ENCODE peak calls at places on chromosomes 16 and 17, in six cellular contexts. E is H9, U is iPS DF 6.9, A is AG04450, B is astrocyte, C is upper lobe of left lung. W is an unnamed sample.
A peak's percentile ranks its signal among the peaks of the same experiment; 100 is the strongest.

GRCh38 chr17:50904522-50905459 is 38.6 kb upstream of the TOB1 start:
- DNase-seq in E (no peak), U (no peak), A (no peak), B (no peak), C (peak; percentile 82), W (no peak)

GRCh38 chr17:44637066-44637465 is 19.2 kb upstream of the MEIOC start:
- DNase-seq in E (no peak), U (no peak), A (no peak), B (no peak), C (no peak), W (no peak)

GRCh38 chr17:21072623-21073278 is 29.9 kb upstream of the USP22 start:
- DNase-seq in E (no peak), U (no peak), A (no peak), B (no peak), C (no peak), W (no peak)

GRCh38 chr16:73232555-73233422 is 184.9 kb upstream of the ZFHX3 start:
- DNase-seq in E (peak; percentile 49), U (no peak), A (peak; percentile 97), B (peak; percentile 97), C (no peak), W (no peak)

GRCh38 chr17:62822080-62822904 is 14.2 kb upstream of the MARCHF10 start:
- DNase-seq in E (no peak), U (no peak), A (no peak), B (peak; percentile 44), C (no peak), W (no peak)

GRCh38 chr16:28876973-28877641 is 1.2 kb upstream of the ATP2A1 start:
- DNase-seq in E (no peak), U (no peak), A (no peak), B (no peak), C (no peak), W (no peak)

GRCh38 chr16:69474447-69474846 is 50.0 kb downstream of the CYB5B start:
- DNase-seq in E (no peak), U (no peak), A (no peak), B (no peak), C (no peak), W (no peak)

GRCh38 chr16:51949260-51949659 is 597.7 kb downstream of the TOX3 start:
- DNase-seq in E (no peak), U (no peak), A (no peak), B (no peak), C (no peak), W (no peak)

GRCh38 chr17:67025216-67025792 is 19.1 kb upstream of the CACNG1 start:
- DNase-seq in E (no peak), U (no peak), A (no peak), B (no peak), C (peak; percentile 65), W (no peak)

GRCh38 chr17:17900615-17901520 is 64.1 kb upstream of the SREBF1 start:
- DNase-seq in E (no peak), U (no peak), A (peak; percentile 65), B (peak; percentile 93), C (no peak), W (no peak)

GRCh38 chr16:67847064-67847861 is at the start of gene CENPT:
- DNase-seq in E (no peak), U (no peak), A (no peak), B (peak; percentile 81), C (peak; percentile 54), W (no peak)

GRCh38 chr16:87459027-87459426 is 33.8 kb downstream of the ZCCHC14 start:
- DNase-seq in E (no peak), U (no peak), A (no peak), B (no peak), C (peak; percentile 52), W (no peak)

GRCh38 chr17:69047368-69048263 is 13.1 kb downstream of the ABCA9 start:
- DNase-seq in E (no peak), U (no peak), A (peak; percentile 65), B (peak; percentile 89), C (no peak), W (no peak)

GRCh38 chr16:67425046-67425445 is 5.9 kb upstream of the HSD11B2 start:
- DNase-seq in E (no peak), U (no peak), A (no peak), B (no peak), C (no peak), W (no peak)

GRCh38 chr16:4534151-4534790 is 4.3 kb downstream of the CDIP1 start:
- DNase-seq in E (no peak), U (no peak), A (no peak), B (no peak), C (no peak), W (no peak)

GRCh38 chr16:29777576-29778360 is at the start of gene ZG16:
- DNase-seq in E (no peak), U (no peak), A (no peak), B (no peak), C (no peak), W (no peak)

GRCh38 chr16:83717308-83717707 is 90.5 kb upstream of the HSBP1 start:
- DNase-seq in E (peak; percentile 63), U (peak; percentile 27), A (no peak), B (no peak), C (no peak), W (no peak)

GRCh38 chr16:12229759-12230594 is 253.4 kb downstream of the SNX29 start:
- DNase-seq in E (no peak), U (no peak), A (peak; percentile 21), B (peak; percentile 20), C (no peak), W (no peak)

GRCh38 chr17:30950669-30951399 is 20.0 kb upstream of the RNF135 start:
- DNase-seq in E (no peak), U (no peak), A (peak; percentile 75), B (peak; percentile 44), C (no peak), W (no peak)

GRCh38 chr16:7086842-7087616 is 245.6 kb upstream of the RBFOX1 start:
- DNase-seq in E (peak; percentile 88), U (peak; percentile 18), A (no peak), B (no peak), C (peak; percentile 37), W (no peak)

GRCh38 chr17:48100591-48101011 is 677 bp downstream of the CBX1 start:
- DNase-seq in E (peak; percentile 90), U (peak; percentile 58), A (peak; percentile 13), B (peak; percentile 53), C (no peak), W (no peak)

GRCh38 chr16:67666032-67666537 is 465 bp downstream of the ENKD1 start:
- DNase-seq in E (peak; percentile 59), U (no peak), A (no peak), B (no peak), C (peak; percentile 94), W (no peak)

GRCh38 chr16:75494696-75495601 is at the start of gene CHST6:
- DNase-seq in E (peak; percentile 88), U (peak; percentile 57), A (no peak), B (peak; percentile 33), C (peak; percentile 87), W (no peak)

GRCh38 chr16:59045496-59045895 is 311.4 kb upstream of the GOT2 start:
- DNase-seq in E (no peak), U (no peak), A (no peak), B (peak; percentile 26), C (no peak), W (no peak)

GRCh38 chr17:5809056-5809455 is 224.7 kb upstream of the NLRP1 start:
- DNase-seq in E (peak; percentile 14), U (no peak), A (no peak), B (no peak), C (no peak), W (no peak)
- H3K9me3 ChIP-seq in E (peaks cover 9% of the 10 kb centered on the region), U (peaks cover 4% of the 10 kb centered on the region), A (peaks cover 20% of the 10 kb centered on the region), B (peaks cover 9% of the 10 kb centered on the region), C (peaks cover 31% of the 10 kb centered on the region), W (peaks cover 10% of the 10 kb centered on the region)

GRCh38 chr17:16623282-16623681 is 30.4 kb downstream of the ZNF624 start:
- DNase-seq in E (no peak), U (no peak), A (no peak), B (no peak), C (no peak), W (no peak)

DNA sequence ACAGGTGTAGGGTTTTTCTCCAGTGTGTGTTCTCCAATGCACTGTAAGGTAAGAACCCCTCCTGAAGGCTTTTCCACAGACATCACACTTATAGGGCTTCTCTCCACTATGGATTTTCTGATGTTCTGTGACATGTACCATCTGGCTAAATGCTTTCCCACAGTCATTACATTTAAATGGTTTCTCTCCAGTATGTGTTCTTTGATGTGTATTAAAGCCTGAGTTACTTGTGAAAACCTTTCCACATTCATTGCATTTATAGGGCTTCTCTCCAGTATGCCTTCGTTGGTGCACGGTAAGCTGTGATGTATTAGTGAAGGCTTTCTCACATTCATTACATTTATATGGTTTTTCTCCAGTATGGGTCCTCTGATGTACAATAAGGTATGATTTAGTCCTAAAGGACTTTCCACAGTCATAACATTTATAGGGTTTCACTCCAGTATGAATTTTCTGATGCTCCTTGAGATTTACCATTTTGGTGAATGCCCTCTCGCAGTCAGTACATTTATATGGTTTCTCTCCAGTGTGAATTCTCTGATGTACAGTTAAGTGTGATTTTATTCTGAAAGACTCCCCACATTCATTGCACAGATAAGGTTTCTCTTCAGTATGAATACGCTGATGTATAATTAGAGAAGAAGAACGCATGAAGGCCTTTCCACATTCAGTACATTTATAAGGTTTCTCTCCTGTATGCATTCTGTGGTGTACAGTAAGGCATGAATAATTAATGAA is 30.9 kb downstream of the ZNF624 start:
- DNase-seq in E (no peak), U (no peak), A (no peak), B (no peak), C (no peak), W (no peak)
- H3K9me3 ChIP-seq in E (peaks cover 30% of the 10 kb centered on the region), U (peaks cover 2% of the 10 kb centered on the region), A (peaks cover 40% of the 10 kb centered on the region), B (peaks cover 55% of the 10 kb centered on the region), C (peaks cover 92% of the 10 kb centered on the region), W (peaks cover 43% of the 10 kb centered on the region)

GRCh38 chr16:62903961-62904502 is 867.8 kb upstream of the CDH8 start:
- DNase-seq in E (no peak), U (no peak), A (no peak), B (no peak), C (no peak), W (no peak)
- H3K9me3 ChIP-seq in E (no peaks in the 10 kb centered on the region), U (no peaks in the 10 kb centered on the region), A (peaks cover 2% of the 10 kb centered on the region), B (no peaks in the 10 kb centered on the region), C (no peaks in the 10 kb centered on the region), W (peaks cover 3% of the 10 kb centered on the region)

GRCh38 chr16:35686595-35686994 is 2227.2 kb downstream of the TP53TG3F start:
- DNase-seq in E (no peak), U (no peak), A (no peak), B (no peak), C (no peak), W (no peak)

GRCh38 chr16:35690413-35690812 is 2231.0 kb downstream of the TP53TG3F start:
- DNase-seq in E (no peak), U (no peak), A (no peak), B (no peak), C (no peak), W (no peak)

GRCh38 chr16:35687071-35687470 is 2227.7 kb downstream of the TP53TG3F start:
- DNase-seq in E (no peak), U (no peak), A (no peak), B (no peak), C (no peak), W (no peak)

GRCh38 chr16:35689764-35690163 is 2230.4 kb downstream of the TP53TG3F start:
- DNase-seq in E (no peak), U (no peak), A (no peak), B (no peak), C (no peak), W (no peak)

DNA sequence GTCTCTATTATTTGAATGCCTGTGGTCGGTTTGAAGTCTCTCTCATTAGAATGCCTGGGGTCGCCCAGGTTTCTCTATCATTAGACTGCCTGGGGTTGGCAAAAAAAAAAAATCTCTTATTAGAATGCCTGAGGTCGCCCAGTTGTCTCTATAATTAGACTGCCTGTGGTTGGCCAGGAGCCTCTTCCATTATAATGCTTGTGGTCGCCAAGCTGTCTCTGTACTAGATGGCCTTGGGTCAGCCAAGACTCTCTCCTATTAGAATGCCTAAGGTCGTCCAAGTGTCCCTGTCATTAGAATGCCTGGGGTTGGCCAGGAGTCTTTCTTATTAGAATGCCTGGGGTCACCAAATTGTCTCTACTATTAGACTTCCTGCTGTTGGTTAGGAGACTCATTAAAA is 2228.4 kb downstream of the TP53TG3F start:
- DNase-seq in E (no peak), U (no peak), A (no peak), B (no peak), C (no peak), W (no peak)
- H3K9me3 ChIP-seq in E (peaks cover 94% of the 10 kb centered on the region), U (peaks cover 3% of the 10 kb centered on the region), A (peaks cover 52% of the 10 kb centered on the region), B (peaks cover under 1% of the 10 kb centered on the region), C (peaks cover 2% of the 10 kb centered on the region), W (peaks cover 6% of the 10 kb centered on the region)

W was measured in T-helper 17 cell.